ENCODE peak calls at places on chromosomes 3 and 15, in six cellular contexts. X is AG04450, E is Panc1, N is colonic mucosa, I is PC-3, T is tibial nerve. Z is an unnamed sample. For H3K27me3, the result is how much of the 10 kb centered on the place peaks cover.

GRCh38 chr15:40235201-40235890 is 3.5 kb upstream of the PAK6 start:
- DNase-seq in I (no peak), N (peak), T (no peak), X (no peak), E (no peak), Z (no peak)

GRCh38 chr3:193773266-193774183 is 180.5 kb downstream of the OPA1 start:
- DNase-seq in E (no peak), N (no peak), I (no peak), X (no peak), T (no peak), Z (no peak)

GRCh38 chr3:73365756-73366397 is 258.9 kb downstream of the PDZRN3 start:
- DNase-seq in E (no peak), I (no peak), T (peak), N (peak), X (peak), Z (no peak)

GRCh38 chr3:107846282-107846852 is 244.5 kb downstream of the CD47 start:
- DNase-seq in N (peak), T (peak), I (peak), X (peak), E (peak), Z (peak)

GRCh38 chr15:64461577-64462162 is 1.3 kb downstream of the ZNF609 start:
- DNase-seq in I (no peak), X (no peak), E (no peak), N (peak), T (no peak), Z (peak)

GRCh38 chr3:188769833-188770232 is 401.9 kb upstream of the TPRG1 start:
- DNase-seq in I (no peak), T (no peak), X (no peak), E (no peak), N (no peak), Z (no peak)

GRCh38 chr3:160569874-160570273 is 4.5 kb upstream of the KPNA4 start:
- DNase-seq in T (no peak), I (no peak), X (no peak), E (no peak), N (no peak), Z (no peak)

GRCh38 chr3:111590096-111590491 is 5.1 kb downstream of the ZBED2 start:
- DNase-seq in N (no peak), T (no peak), I (peak), X (no peak), E (no peak), Z (peak)

GRCh38 chr3:557972-558371 is 361.4 kb downstream of the CHL1 start:
- DNase-seq in N (no peak), T (no peak), I (no peak), X (no peak), E (no peak), Z (no peak)

GRCh38 chr3:100106094-100106493 is 8.2 kb downstream of the FILIP1L start:
- DNase-seq in X (no peak), N (no peak), E (no peak), T (no peak), I (peak), Z (peak)

GRCh38 chr3:4613366-4613765 is 120.2 kb downstream of the ITPR1 start:
- DNase-seq in N (no peak), E (no peak), X (no peak), I (no peak), T (no peak), Z (no peak)

GRCh38 chr3:55746808-55747413 is 259.8 kb upstream of the WNT5A start:
- DNase-seq in N (no peak), I (peak), X (no peak), T (no peak), E (no peak), Z (peak)

GRCh38 chr3:30081904-30082303 is 524.5 kb upstream of the TGFBR2 start:
- DNase-seq in X (no peak), N (peak), E (no peak), I (peak), T (no peak), Z (no peak)

GRCh38 chr15:73991726-73992593 is at the start of gene STOML1:
- DNase-seq in T (peak), I (peak), E (no peak), X (peak), N (peak), Z (peak)

GRCh38 chr3:114775395-114775794 is 371.7 kb downstream of the ZBTB20 start:
- DNase-seq in N (no peak), X (no peak), I (no peak), T (no peak), E (no peak), Z (no peak)

GRCh38 chr15:84947947-84948830 is 33.5 kb upstream of the PDE8A start:
- DNase-seq in T (no peak), X (peak), I (peak), N (no peak), E (no peak), Z (peak)

GRCh38 chr3:38648024-38648658 is 1.3 kb downstream of the SCN5A start:
- DNase-seq in N (no peak), I (no peak), E (no peak), T (no peak), X (no peak), Z (no peak)

GRCh38 chr3:53890726-53891499 is 746 bp downstream of the SELENOK start:
- DNase-seq in I (peak), X (no peak), E (no peak), N (peak), T (no peak), Z (peak)

GRCh38 chr3:195815169-195815771 is 3.5 kb upstream of the MUC4 start:
- DNase-seq in I (peak), T (no peak), E (no peak), X (no peak), N (peak), Z (no peak)

GRCh38 chr15:70535071-70535954 is 228.0 kb downstream of the UACA start:
- DNase-seq in E (no peak), X (no peak), N (peak), I (no peak), T (no peak), Z (no peak)

GRCh38 chr15:89496155-89497098 is at the start of gene RHCG:
- DNase-seq in I (no peak), T (no peak), X (no peak), N (no peak), E (no peak), Z (peak)

GRCh38 chr3:122635789-122636188 is 44.9 kb upstream of the PARP14 start:
- DNase-seq in N (no peak), T (no peak), X (no peak), E (no peak), I (peak), Z (peak)

DNA sequence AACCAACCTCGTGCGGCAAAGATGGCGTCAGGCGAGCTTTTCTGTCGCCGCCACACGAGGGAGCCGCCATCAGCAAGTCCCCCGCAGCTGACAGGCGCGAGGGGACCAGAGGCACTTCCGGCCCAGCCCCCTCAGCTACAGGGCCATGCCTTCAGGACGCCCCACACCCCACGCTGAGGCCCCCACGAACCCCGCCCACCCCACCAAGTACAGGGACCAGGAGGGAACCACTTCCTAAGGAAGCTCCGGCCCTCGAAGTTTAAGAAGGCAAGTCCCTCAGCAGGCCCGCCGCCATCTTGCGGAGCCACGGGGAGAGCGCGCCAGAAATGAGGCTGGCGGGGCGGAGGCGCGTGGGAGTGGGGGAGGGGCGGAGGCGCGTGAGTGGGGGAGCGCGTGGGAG is 790 bp downstream of the DAZL start:
- DNase-seq in E (no peak), X (no peak), I (no peak), N (no peak), T (no peak), Z (no peak)
- TF ChIP-seq CTCF in E (peak), X (no peak), I (no peak), N (no peak), T (no peak), Z (no peak)

GRCh38 chr15:59271595-59272201 is 65.1 kb downstream of the LDHAL6B start:
- DNase-seq in T (no peak), X (no peak), N (no peak), E (no peak), I (peak), Z (no peak)
- H3K27me3 ChIP-seq in T (under half), X (under half), N (under half), E (under half), I (under half), Z (under half)

GRCh38 chr3:168249539-168250414 is 154.1 kb upstream of the GOLIM4 start:
- DNase-seq in X (peak), E (no peak), N (peak), I (peak), T (peak), Z (peak)
- TF ChIP-seq CTCF in X (peak), E (peak), N (peak), I (peak), T (no peak), Z (peak)

DNA sequence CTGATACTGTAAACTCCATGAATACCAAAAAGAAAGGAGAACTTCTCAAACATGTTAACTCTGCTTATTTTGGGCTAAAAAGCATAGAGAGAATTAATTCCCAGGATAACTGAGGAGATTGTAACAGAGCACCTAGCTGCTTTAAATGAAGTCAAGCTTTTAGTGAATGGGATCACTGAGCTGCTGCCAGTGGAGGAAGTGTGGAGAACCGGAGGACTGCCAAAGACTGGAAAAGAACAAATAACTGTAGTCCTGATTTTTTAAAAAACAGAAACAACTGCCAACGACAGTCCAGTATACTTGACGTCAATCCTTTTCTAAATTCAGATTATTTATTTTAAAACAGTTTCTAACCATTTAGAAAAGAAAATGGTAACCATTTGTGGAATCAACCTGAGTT is 3.3 kb downstream of the C3orf70 start:
- DNase-seq in X (no peak), I (no peak), N (no peak), E (no peak), T (no peak), Z (no peak)
- H3K27me3 ChIP-seq in X (under half), I (half or more), N (under half), E (half or more), T (under half), Z (under half)

GRCh38 chr3:42118762-42119361 is 27.7 kb downstream of the TRAK1 start:
- DNase-seq in E (no peak), N (no peak), I (peak), T (no peak), X (no peak), Z (peak)

GRCh38 chr3:42115223-42115622 is 24.1 kb downstream of the TRAK1 start:
- DNase-seq in I (no peak), X (no peak), T (no peak), E (no peak), N (no peak), Z (no peak)

GRCh38 chr3:42116466-42116865 is 25.3 kb downstream of the TRAK1 start:
- DNase-seq in T (no peak), I (no peak), E (no peak), X (no peak), N (no peak), Z (no peak)

GRCh38 chr3:42115946-42116345 is 24.8 kb downstream of the TRAK1 start:
- DNase-seq in I (no peak), X (no peak), T (no peak), E (no peak), N (no peak), Z (no peak)

GRCh38 chr3:42117175-42118008 is 26.2 kb downstream of the TRAK1 start:
- DNase-seq in X (no peak), T (no peak), N (no peak), I (peak), E (no peak), Z (peak)
- TF ChIP-seq CTCF in X (peak), T (peak), N (peak), I (peak), E (peak), Z (peak)

DNA sequence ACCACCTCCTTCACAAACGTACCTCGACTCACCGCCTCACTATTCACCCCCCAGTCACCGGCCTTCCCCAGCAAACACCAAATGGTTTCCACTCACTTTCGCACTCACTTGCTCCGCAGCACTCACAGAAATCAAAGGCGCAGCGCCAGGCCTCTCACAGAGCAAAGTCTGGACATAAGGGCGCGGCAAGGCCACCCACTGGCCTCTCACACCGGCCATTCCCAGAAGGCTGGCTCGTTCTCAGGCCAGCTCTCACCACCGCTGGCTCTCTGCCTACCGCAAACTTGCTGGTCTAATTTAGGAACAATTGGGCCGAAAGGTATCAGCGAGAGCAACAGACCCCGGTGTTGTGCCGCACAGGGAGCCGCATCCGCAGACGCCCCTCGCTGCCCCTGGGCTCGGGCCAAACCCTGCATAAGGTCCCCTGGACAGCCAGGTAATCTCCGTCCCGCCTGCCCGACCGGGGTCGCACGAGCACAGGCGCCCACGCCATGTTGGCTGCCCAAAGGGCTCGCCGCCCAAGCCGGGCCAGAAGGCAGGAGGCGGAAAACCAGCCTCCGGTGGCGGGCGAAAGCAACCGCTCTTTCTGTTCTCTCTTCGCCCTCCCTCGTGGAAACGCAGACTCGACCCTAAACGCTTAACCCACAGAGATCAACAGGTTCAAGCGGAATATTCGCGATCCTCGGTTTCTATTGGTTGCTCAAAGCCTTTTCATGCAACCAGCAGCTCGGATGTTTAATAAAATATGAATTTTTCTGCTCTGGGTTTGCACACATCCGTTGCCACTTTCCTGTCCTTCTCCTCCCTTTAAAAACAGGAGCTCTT is 2.9 kb downstream of the SHOX2 start:
- DNase-seq in T (peak), E (no peak), X (no peak), I (no peak), N (peak), Z (no peak)
- H3K27me3 ChIP-seq in T (under half), E (under half), X (half or more), I (under half), N (half or more), Z (half or more)